ENCODE peak calls at places on chromosomes 3 and 15, in eight cellular contexts. P, R, K, L, U, G, V and W are unnamed samples.

GRCh38 chr3:134331811-134332199 is 42.4 kb downstream of the AMOTL2 start:
- DNase-seq in L (peak), P (no peak), R (no peak), V (no peak), U (no peak), G (no peak), K (no peak), W (no peak)

GRCh38 chr3:159818997-159819500 is 169.6 kb upstream of the IL12A start:
- DNase-seq in K (no peak), U (no peak), R (no peak), V (no peak), L (no peak), G (no peak), P (no peak), W (no peak)

GRCh38 chr15:66748320-66748779 is 46.3 kb downstream of the SMAD6 start:
- DNase-seq in U (no peak), R (no peak), K (no peak), G (peak), V (peak), P (peak), L (peak), W (peak)

GRCh38 chr3:42375121-42375520 is 35.3 kb downstream of the LYZL4 start:
- DNase-seq in V (no peak), K (no peak), U (no peak), P (no peak), G (no peak), R (no peak), L (no peak), W (no peak)

GRCh38 chr3:69628956-69629355 is 110.3 kb upstream of the MITF start:
- DNase-seq in V (no peak), G (no peak), K (no peak), L (peak), R (no peak), P (no peak), U (no peak), W (no peak)

GRCh38 chr3:123791417-123791816 is 92.7 kb downstream of the MYLK start:
- DNase-seq in K (no peak), R (no peak), V (peak), G (peak), L (peak), P (peak), U (peak), W (peak)

GRCh38 chr3:55434789-55435188 is 52.3 kb downstream of the WNT5A start:
- DNase-seq in V (no peak), P (peak), G (peak), K (no peak), L (peak), U (peak), R (no peak), W (peak)

GRCh38 chr3:41247590-41247989 is 48.3 kb downstream of the CTNNB1 start:
- DNase-seq in U (no peak), K (no peak), P (no peak), L (no peak), V (no peak), R (no peak), G (no peak), W (no peak)

GRCh38 chr15:95940431-95940985 is 390.0 kb upstream of the NR2F2 start:
- DNase-seq in R (no peak), G (no peak), K (no peak), V (no peak), P (no peak), L (no peak), U (no peak), W (no peak)

GRCh38 chr3:12601072-12601471 is 44.2 kb downstream of the MKRN2 start:
- DNase-seq in G (peak), L (peak), K (no peak), R (no peak), P (peak), V (no peak), U (no peak), W (peak)

GRCh38 chr3:137012097-137012501 is 54.3 kb downstream of the IL20RB start:
- DNase-seq in P (peak), U (no peak), R (peak), G (peak), L (peak), K (no peak), V (peak), W (peak)

GRCh38 chr15:37921527-37922385 is 12.7 kb upstream of the TMCO5A start:
- DNase-seq in U (peak), L (peak), V (no peak), R (no peak), K (peak), P (peak), G (peak), W (no peak)

GRCh38 chr15:84605225-84605882 is 4.5 kb downstream of the ZSCAN2 start:
- DNase-seq in R (no peak), G (no peak), U (no peak), L (no peak), K (no peak), P (peak), V (no peak), W (no peak)

GRCh38 chr3:57076422-57076951 is 16.0 kb downstream of the SPATA12 start:
- DNase-seq in R (no peak), K (no peak), G (no peak), L (no peak), U (no peak), P (no peak), V (no peak), W (no peak)

GRCh38 chr3:170524072-170524471 is 61.8 kb downstream of the SLC7A14 start:
- DNase-seq in U (no peak), V (no peak), K (no peak), R (no peak), G (peak), L (peak), P (peak), W (no peak)

GRCh38 chr3:145899229-145899628 is 261.8 kb downstream of the PLOD2 start:
- DNase-seq in G (no peak), K (no peak), P (no peak), V (no peak), U (peak), R (no peak), L (no peak), W (no peak)

GRCh38 chr3:142947799-142948575 is 15.5 kb downstream of the PAQR9 start:
- DNase-seq in G (no peak), P (peak), K (no peak), R (no peak), V (no peak), U (peak), L (no peak), W (peak)

GRCh38 chr15:78914027-78914764 is 30.6 kb downstream of the CTSH start:
- DNase-seq in V (no peak), G (no peak), U (no peak), P (peak), K (peak), R (no peak), L (peak), W (peak)

GRCh38 chr3:97815149-97815917 is 6.5 kb upstream of the CRYBG3 start:
- DNase-seq in P (no peak), U (peak), G (no peak), L (no peak), K (no peak), V (no peak), R (no peak), W (no peak)

GRCh38 chr3:126083511-126083912 is 412 bp downstream of the SLC41A3 start:
- DNase-seq in G (no peak), P (peak), V (no peak), K (peak), U (peak), L (peak), R (no peak), W (peak)

GRCh38 chr3:133451309-133451708 is 51.5 kb downstream of the BFSP2 start:
- DNase-seq in V (no peak), P (no peak), U (no peak), L (no peak), G (no peak), R (no peak), K (no peak), W (no peak)

GRCh38 chr15:67175643-67176071 is 78.8 kb downstream of the AAGAB start:
- DNase-seq in G (peak), L (peak), K (no peak), U (peak), R (no peak), V (no peak), P (peak), W (peak)

GRCh38 chr3:16849795-16850194 is 35.0 kb upstream of the PLCL2 start:
- DNase-seq in V (peak), G (peak), R (no peak), U (peak), L (peak), K (no peak), P (peak), W (peak)

GRCh38 chr3:138608322-138609214 is at the start of gene FAIM:
- DNase-seq in V (no peak), R (peak), K (peak), G (peak), P (peak), U (peak), L (peak), W (peak)

GRCh38 chr3:22887664-22888291 is 315.3 kb upstream of the UBE2E2 start:
- DNase-seq in P (peak), G (peak), L (peak), U (peak), R (no peak), V (no peak), K (no peak), W (peak)

GRCh38 chr3:188046561-188047213 is 107.3 kb upstream of the LPP start:
- DNase-seq in V (no peak), L (peak), U (no peak), R (no peak), P (no peak), G (peak), K (no peak), W (no peak)

GRCh38 chr3:194296832-194297666 is 54.1 kb downstream of the CPN2 start:
- DNase-seq in R (no peak), K (no peak), V (no peak), P (no peak), U (no peak), G (no peak), L (peak), W (peak)

GRCh38 chr15:32870240-32871033 is 152.6 kb downstream of the GREM1 start:
- DNase-seq in G (peak), L (peak), K (peak), P (peak), V (peak), U (peak), R (no peak), W (peak)

GRCh38 chr3:10352146-10352911 is 31.4 kb upstream of the SEC13 start:
- DNase-seq in G (peak), P (peak), R (no peak), K (no peak), U (peak), L (peak), V (no peak), W (peak)

GRCh38 chr3:132972333-132972732 is 65.9 kb upstream of the TMEM108 start:
- DNase-seq in L (peak), P (no peak), K (no peak), R (no peak), G (peak), U (no peak), V (no peak), W (peak)

GRCh38 chr15:85706779-85707518 is 87.8 kb downstream of the KLHL25 start:
- DNase-seq in U (no peak), R (peak), P (peak), K (no peak), G (peak), L (peak), V (no peak), W (peak)

GRCh38 chr3:141413387-141414140 is 45.3 kb downstream of the ZBTB38 start:
- DNase-seq in L (no peak), K (no peak), P (peak), V (no peak), U (no peak), R (no peak), G (no peak), W (no peak)

GRCh38 chr3:68943753-68944500 is 11.6 kb upstream of the TAFA4 start:
- DNase-seq in L (no peak), U (no peak), P (no peak), K (no peak), G (no peak), V (no peak), R (no peak), W (no peak)

GRCh38 chr3:189232790-189233189 is 61.0 kb downstream of the TPRG1 start:
- DNase-seq in K (no peak), L (peak), U (no peak), P (no peak), V (no peak), R (no peak), G (no peak), W (no peak)

GRCh38 chr3:13718437-13718836 is 161.4 kb downstream of the WNT7A start:
- DNase-seq in K (peak), V (no peak), P (no peak), L (no peak), U (no peak), G (no peak), R (peak), W (no peak)

GRCh38 chr3:186616299-186616617 is 3.4 kb downstream of the AHSG start:
- DNase-seq in P (no peak), V (no peak), R (no peak), U (no peak), L (no peak), G (no peak), K (no peak), W (no peak)

GRCh38 chr3:186613637-186614265 is 891 bp downstream of the AHSG start:
- DNase-seq in P (no peak), U (no peak), V (no peak), L (peak), G (no peak), R (no peak), K (no peak), W (no peak)

GRCh38 chr3:186612721-186613636 is at the start of gene AHSG:
- DNase-seq in L (no peak), U (no peak), K (no peak), G (no peak), R (no peak), P (no peak), V (no peak), W (no peak)

GRCh38 chr3:186614266-186614596 is 1.4 kb downstream of the AHSG start:
- DNase-seq in R (no peak), G (no peak), V (no peak), L (no peak), P (no peak), K (no peak), U (no peak), W (no peak)

DNA sequence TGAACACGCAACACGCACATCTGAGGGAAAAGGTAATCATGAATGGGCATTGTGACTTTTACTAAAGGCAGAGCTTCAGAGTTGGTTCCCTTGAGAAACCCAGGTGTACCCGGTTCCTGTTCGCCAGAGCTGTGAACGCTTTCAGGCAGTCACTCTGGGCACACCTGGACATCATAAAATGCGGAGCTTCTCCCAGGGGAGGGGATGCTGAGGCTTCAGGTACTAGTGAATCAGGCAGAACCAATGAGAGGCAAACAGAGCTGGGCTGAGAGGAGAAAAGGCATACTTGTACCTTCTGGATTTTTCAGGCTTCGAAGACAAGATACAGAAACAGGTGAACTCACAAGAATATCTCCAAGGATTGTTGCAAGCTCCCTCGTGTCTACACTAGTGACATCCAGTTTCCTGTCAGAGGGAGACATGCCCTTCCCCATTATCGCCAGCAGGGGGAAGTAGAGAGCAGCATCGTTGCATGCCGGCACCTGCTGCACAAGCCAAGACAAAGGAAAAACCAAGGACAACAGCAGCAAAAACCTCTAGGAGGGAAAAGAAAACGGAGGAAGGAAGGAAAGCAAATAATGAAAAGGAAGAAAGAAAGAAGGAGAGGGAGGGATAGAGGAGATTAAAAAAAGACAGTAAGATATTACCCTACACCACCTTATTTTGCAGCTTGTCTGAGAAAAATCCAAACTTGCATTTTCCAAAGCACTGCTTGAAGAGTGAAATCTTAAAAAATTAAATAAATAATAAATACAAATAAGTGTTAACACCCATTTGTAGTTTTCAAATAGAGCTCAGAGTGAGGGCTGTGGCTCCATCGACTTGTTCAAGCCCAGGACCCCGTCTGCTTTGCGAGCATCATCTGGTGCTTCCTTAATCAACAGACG is 2.0 kb downstream of the AHSG start:
- DNase-seq in U (peak), G (peak), V (peak), K (peak), L (peak), P (peak), R (peak), W (peak)
- H3K4me3 ChIP-seq in U (no peak), G (no peak), V (no peak), K (no peak), L (no peak), P (no peak), R (no peak), W (no peak)

GRCh38 chr3:65666426-65667091 is 372.2 kb downstream of the MAGI1 start:
- DNase-seq in V (no peak), G (peak), L (peak), P (peak), K (no peak), U (peak), R (no peak), W (peak)
- TF ChIP-seq CTCF in V (peak), G (no peak), L (peak), P (peak), K (no peak), U (no peak), R (no peak), W (no peak)

GRCh38 chr3:102676424-102676823 is 241.6 kb downstream of the ZPLD1 start:
- DNase-seq in L (no peak), G (no peak), V (no peak), K (no peak), U (no peak), P (no peak), R (no peak), W (no peak)

GRCh38 chr3:102668247-102668646 is 233.4 kb downstream of the ZPLD1 start:
- DNase-seq in R (no peak), V (no peak), G (no peak), P (no peak), L (no peak), K (no peak), U (no peak), W (no peak)

GRCh38 chr3:102671005-102671404 is 236.2 kb downstream of the ZPLD1 start:
- DNase-seq in R (no peak), L (no peak), P (no peak), U (no peak), G (no peak), V (no peak), K (no peak), W (no peak)

GRCh38 chr3:102674284-102674683 is 239.5 kb downstream of the ZPLD1 start:
- DNase-seq in U (no peak), R (no peak), V (no peak), G (no peak), K (no peak), P (no peak), L (no peak), W (no peak)

GRCh38 chr3:102673271-102674115 is 238.7 kb downstream of the ZPLD1 start:
- DNase-seq in U (peak), P (peak), K (peak), V (peak), G (peak), L (peak), R (no peak), W (peak)
- H3K4me3 ChIP-seq in U (no peak), P (no peak), K (no peak), V (no peak), G (no peak), L (no peak), R (peak), W (peak)

DNA sequence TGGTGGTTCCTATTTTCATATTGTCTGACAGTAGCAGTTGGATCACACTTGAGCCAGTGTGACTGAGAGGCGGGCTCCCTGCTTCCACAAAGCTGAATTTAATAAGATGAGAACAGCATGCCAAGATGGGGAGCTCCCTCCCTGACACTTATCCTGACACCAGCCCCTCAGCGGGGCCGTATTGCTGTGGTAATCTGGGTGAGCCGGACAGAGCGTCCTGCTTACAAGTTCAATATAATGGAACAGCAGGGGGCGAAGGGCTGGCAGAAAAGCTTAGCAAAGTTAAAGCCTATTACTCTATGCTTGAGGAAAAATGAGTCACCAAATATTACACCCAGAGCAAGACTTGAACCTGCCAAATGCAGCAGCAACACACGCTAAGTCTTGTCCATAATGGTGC is 163.9 kb upstream of the CMC1 start:
- DNase-seq in G (peak), R (no peak), U (peak), L (peak), V (no peak), K (no peak), P (peak), W (peak)
- TF ChIP-seq CTCF in G (peak), R (no peak), U (no peak), L (peak), V (no peak), K (no peak), P (peak), W (peak)

GRCh38 chr3:50811893-50812292 is 137.2 kb downstream of the DOCK3 start:
- DNase-seq in R (no peak), P (no peak), K (no peak), V (no peak), U (no peak), L (no peak), G (no peak), W (no peak)

GRCh38 chr3:50806031-50806430 is 131.3 kb downstream of the DOCK3 start:
- DNase-seq in L (no peak), K (no peak), V (no peak), P (no peak), U (peak), G (no peak), R (no peak), W (no peak)

GRCh38 chr3:50806806-50807205 is 132.1 kb downstream of the DOCK3 start:
- DNase-seq in L (no peak), U (peak), V (no peak), K (no peak), P (no peak), R (no peak), G (no peak), W (no peak)

GRCh38 chr3:50805321-50805720 is 130.6 kb downstream of the DOCK3 start:
- DNase-seq in K (no peak), R (no peak), L (no peak), P (no peak), G (no peak), U (no peak), V (no peak), W (no peak)

GRCh38 chr3:50807266-50807665 is 132.5 kb downstream of the DOCK3 start:
- DNase-seq in L (no peak), K (peak), R (no peak), G (no peak), U (peak), V (no peak), P (no peak), W (no peak)
- H3K4me3 ChIP-seq in L (no peak), K (no peak), R (no peak), G (no peak), U (no peak), V (no peak), P (no peak), W (no peak)